ENCODE peak calls at places on chromosome 2, in five cellular contexts. S is BE2C, B is sigmoid colon, R is GM23248, X is GM12878. O is an unnamed sample.

GRCh38 chr2:200615247-200615646 is 29.4 kb downstream of the AOX1 start:
- DNase-seq in S (no peak), B (no peak), R (peak), X (no peak), O (no peak)

GRCh38 chr2:227789803-227790202 is 23.8 kb upstream of the CCL20 start:
- DNase-seq in S (no peak), X (no peak), B (no peak), R (no peak), O (no peak)

GRCh38 chr2:28340312-28341202 is 52.1 kb upstream of the FOSL2 start:
- DNase-seq in S (no peak), B (peak), X (no peak), R (no peak), O (no peak)

GRCh38 chr2:119958642-119959268 is 54.1 kb upstream of the EPB41L5 start:
- DNase-seq in B (no peak), S (no peak), R (peak), X (no peak), O (no peak)

GRCh38 chr2:71798266-71799012 is 345.1 kb downstream of the DYSF start:
- DNase-seq in S (no peak), R (peak), X (no peak), B (peak), O (no peak)

GRCh38 chr2:230012242-230012884 is 56.4 kb downstream of the SLC16A14 start:
- DNase-seq in X (no peak), B (no peak), R (no peak), S (no peak), O (no peak)

GRCh38 chr2:159381574-159381973 is 95.1 kb upstream of the WDSUB1 start:
- DNase-seq in S (no peak), X (peak), B (no peak), R (no peak), O (no peak)

GRCh38 chr2:55862269-55862668 is 61.3 kb downstream of the EFEMP1 start:
- DNase-seq in S (no peak), X (no peak), B (peak), R (peak), O (no peak)

GRCh38 chr2:96907405-96908041 is 37.6 kb upstream of the SEMA4C start:
- DNase-seq in R (peak), B (peak), X (no peak), S (peak), O (peak)

GRCh38 chr2:119531292-119531691 is 7.0 kb upstream of the SCTR start:
- DNase-seq in X (no peak), R (no peak), S (no peak), B (no peak), O (no peak)

GRCh38 chr2:233034-233433 is 30.8 kb downstream of the SH3YL1 start:
- DNase-seq in S (no peak), R (no peak), X (no peak), B (no peak), O (no peak)

GRCh38 chr2:18900691-18901113 is 311.3 kb upstream of the NT5C1B start:
- DNase-seq in R (peak), X (no peak), S (no peak), B (no peak), O (no peak)

DNA sequence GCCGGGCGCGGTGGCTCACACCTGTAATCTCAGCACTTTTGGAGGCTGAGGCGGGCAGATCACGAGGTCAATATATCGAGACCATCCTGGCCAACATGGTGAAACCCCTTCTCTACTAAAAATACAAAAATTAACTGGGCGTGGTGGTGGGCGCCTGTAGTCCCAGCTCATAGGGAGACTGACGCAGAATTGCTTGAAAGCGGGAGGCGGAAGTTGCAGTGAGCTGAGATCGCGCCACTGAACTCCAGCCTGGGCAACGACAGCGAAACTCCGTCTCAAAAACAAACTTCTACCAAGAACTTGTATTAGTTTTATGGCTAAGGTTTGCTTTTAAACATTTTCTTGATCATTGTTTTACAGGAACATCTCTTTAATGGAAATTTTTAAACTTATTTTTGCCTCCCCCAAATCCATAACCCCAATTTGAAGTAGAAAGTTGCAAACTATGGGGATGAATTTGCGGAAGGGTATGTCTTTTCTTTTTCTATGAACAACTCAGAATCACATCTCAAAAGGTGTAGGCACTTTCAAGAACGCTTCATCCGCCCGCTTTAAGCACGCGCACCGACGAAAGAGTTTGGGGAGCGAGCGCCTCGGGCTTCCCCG is 46.8 kb upstream of the PTMA start:
- DNase-seq in R (no peak), B (no peak), X (no peak), S (no peak), O (no peak)
- H3K4me3 ChIP-seq in R (peak), B (peak), X (peak), S (no peak), O (peak)

GRCh38 chr2:241803387-241804325 is 5.3 kb upstream of the NEU4 start:
- DNase-seq in S (peak), R (peak), B (peak), X (no peak), O (peak)

GRCh38 chr2:241799522-241800197 is 9.3 kb upstream of the NEU4 start:
- DNase-seq in R (no peak), S (no peak), X (no peak), B (no peak), O (no peak)

GRCh38 chr2:241802806-241803318 is 6.1 kb upstream of the NEU4 start:
- DNase-seq in B (peak), S (no peak), R (no peak), X (no peak), O (no peak)

GRCh38 chr2:241802421-241802749 is 6.6 kb upstream of the NEU4 start:
- DNase-seq in X (no peak), B (peak), S (no peak), R (no peak), O (no peak)

GRCh38 chr2:241801611-241802420 is 7.2 kb upstream of the NEU4 start:
- DNase-seq in S (peak), B (peak), X (no peak), R (no peak), O (no peak)
- H3K4me3 ChIP-seq in S (no peak), B (no peak), X (no peak), R (no peak), O (no peak)

GRCh38 chr2:187552381-187552780 is 1.9 kb downstream of the TFPI start:
- DNase-seq in R (no peak), S (no peak), X (no peak), B (no peak), O (no peak)

GRCh38 chr2:187548658-187549057 is 5.6 kb downstream of the TFPI start:
- DNase-seq in X (no peak), B (no peak), S (no peak), R (no peak), O (no peak)

GRCh38 chr2:187549193-187549592 is 5.0 kb downstream of the TFPI start:
- DNase-seq in B (no peak), R (no peak), X (no peak), S (no peak), O (no peak)

GRCh38 chr2:187550797-187551306 is 3.4 kb downstream of the TFPI start:
- DNase-seq in R (no peak), S (no peak), X (no peak), B (no peak), O (no peak)

GRCh38 chr2:187549951-187550555 is 4.2 kb downstream of the TFPI start:
- DNase-seq in X (no peak), R (no peak), B (no peak), S (no peak), O (no peak)
- H3K4me3 ChIP-seq in X (no peak), R (no peak), B (no peak), S (no peak), O (no peak)

DNA sequence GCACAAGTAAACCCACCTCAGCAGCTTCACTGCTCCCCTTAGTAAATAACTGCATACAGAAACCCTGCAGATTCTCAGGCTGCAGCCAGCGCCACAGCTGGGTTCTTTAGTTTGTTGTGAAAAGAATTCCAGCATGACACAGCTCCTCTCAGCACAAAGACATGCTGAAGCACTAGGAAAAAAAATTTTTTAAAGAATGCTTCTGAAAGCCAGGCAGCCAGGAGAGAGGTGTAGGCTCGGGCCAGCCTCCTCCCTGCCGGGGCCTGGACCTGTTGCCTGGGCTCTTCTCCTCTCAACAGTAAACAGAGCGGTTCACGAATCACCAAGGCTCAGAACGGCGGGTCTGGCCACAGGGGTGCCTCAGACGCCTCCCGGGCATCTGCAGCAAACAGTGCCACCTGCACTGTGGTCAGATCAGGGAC is 95.7 kb upstream of the POU3F3 start:
- DNase-seq in B (no peak), R (peak), X (no peak), S (no peak), O (no peak)
- H3K4me3 ChIP-seq in B (no peak), R (no peak), X (no peak), S (no peak), O (peak)

O was measured in dorsolateral prefrontal cortex.